ENCODE peak calls at places on chromosomes 1 and 21, in ten cellular contexts. C is dermis blood vessel endothelial cell; H is IMR-90; Q is CD8-positive, alpha-beta T cell; Y is AG08395; R is HT-29; W is GOT3; V is hepatocyte; T is PC-3; P is RPMI7951. N is an unnamed sample.

GRCh38 chr1:54309631-54310366 is 96.4 kb downstream of the SSBP3 start:
- DNase-seq in C (no peak), H (no peak), Q (no peak), Y (no peak), R (no peak), W (no peak), V (no peak), T (no peak), P (no peak), N (no peak)

GRCh38 chr1:59903136-59903754 is 23.3 kb downstream of the CYP2J2 start:
- DNase-seq in C (peak), H (no peak), Q (no peak), Y (peak), R (peak), W (no peak), V (peak), T (peak), P (peak), N (no peak)

GRCh38 chr1:82567308-82567707 is 766.6 kb downstream of the ADGRL2 start:
- DNase-seq in C (no peak), H (no peak), Q (no peak), Y (no peak), R (no peak), W (no peak), V (no peak), T (no peak), P (no peak), N (no peak)

GRCh38 chr1:94120983-94121382 is at the start of gene ABCA4:
- DNase-seq in C (no peak), H (no peak), Q (no peak), Y (no peak), R (no peak), W (no peak), V (no peak), T (no peak), P (no peak), N (no peak)

GRCh38 chr1:225425211-225425786 is 2.5 kb downstream of the LBR start:
- DNase-seq in C (peak), H (peak), Q (no peak), Y (peak), R (no peak), W (no peak), V (no peak), T (peak), P (peak), N (no peak)

GRCh38 chr21:41678016-41678935 is 88.6 kb downstream of the RIPK4 start:
- DNase-seq in C (peak), H (peak), Q (no peak), Y (no peak), R (peak), W (no peak), V (peak), T (peak), P (peak), N (no peak)

GRCh38 chr1:201690528-201690927 is 138.4 kb upstream of the IPO9 start:
- DNase-seq in C (no peak), H (no peak), Q (no peak), Y (no peak), R (no peak), W (no peak), V (no peak), T (no peak), P (no peak), N (no peak)

GRCh38 chr21:45548711-45549491 is 6.7 kb upstream of the SLC19A1 start:
- DNase-seq in C (peak), H (no peak), Q (no peak), Y (no peak), R (no peak), W (no peak), V (peak), T (no peak), P (no peak), N (no peak)